ENCODE peak calls at places on chromosomes 5 and 9, in eight cellular contexts. G is GM13976, Y is HepG2, D is BE2C, H is H9, M is fibroblast of mammary gland, F is BJ, Z is hepatocyte. R is an unnamed sample.

GRCh38 chr5:61590473-61590872 is 258.4 kb downstream of the ZSWIM6 start:
- DNase-seq in G (no peak), Y (no peak), D (no peak), H (no peak), M (no peak), F (no peak), Z (no peak), R (no peak)

GRCh38 chr5:107542831-107543231 is 127.9 kb downstream of the EFNA5 start:
- DNase-seq in G (no peak), Y (peak; percentile 2), D (peak; percentile 64), H (no peak), M (peak; percentile 85), F (no peak), Z (peak; percentile 69), R (no peak)

GRCh38 chr9:126874546-126875314 is 14.3 kb downstream of the ZBTB34 start:
- DNase-seq in G (no peak), Y (no peak), D (no peak), H (no peak), M (no peak), F (no peak), Z (no peak), R (no peak)

GRCh38 chr5:3517331-3517730 is 78.3 kb upstream of the IRX1 start:
- DNase-seq in G (no peak), Y (no peak), D (no peak), H (peak; percentile 53), M (no peak), F (no peak), Z (no peak), R (no peak)

GRCh38 chr5:15646351-15646750 is 146.4 kb downstream of the FBXL7 start:
- DNase-seq in G (no peak), Y (no peak), D (no peak), H (no peak), M (peak; percentile 63), F (peak; percentile 39), Z (peak; percentile 4), R (no peak)

GRCh38 chr9:120324996-120325642 is 254.8 kb downstream of the CDK5RAP2 start:
- DNase-seq in G (no peak), Y (no peak), D (peak; percentile 82), H (peak; percentile 77), M (no peak), F (no peak), Z (no peak), R (no peak)

GRCh38 chr5:58490397-58491072 is 700 bp upstream of the GAPT start:
- DNase-seq in G (no peak), Y (no peak), D (no peak), H (no peak), M (no peak), F (no peak), Z (no peak), R (no peak)

GRCh38 chr9:134366223-134367031 is 40.2 kb downstream of the RXRA start:
- DNase-seq in G (no peak), Y (no peak), D (peak; percentile 92), H (no peak), M (peak; percentile 88), F (peak; percentile 63), Z (peak; percentile 88), R (no peak)

GRCh38 chr9:126984969-126985368 is 70.4 kb downstream of the RALGPS1 start:
- DNase-seq in G (no peak), Y (no peak), D (no peak), H (no peak), M (no peak), F (no peak), Z (no peak), R (no peak)

GRCh38 chr5:32362527-32362926 is 49.8 kb upstream of the MTMR12 start:
- DNase-seq in G (no peak), Y (no peak), D (no peak), H (no peak), M (no peak), F (no peak), Z (no peak), R (no peak)

GRCh38 chr9:35114921-35115341 is 731 bp downstream of the ATOSB start:
- DNase-seq in G (peak; percentile 48), Y (no peak), D (peak; percentile 52), H (peak; percentile 52), M (peak; percentile 55), F (no peak), Z (peak; percentile 64), R (peak; percentile 59)

GRCh38 chr9:132673355-132673754 is 3.1 kb downstream of the GTF3C4 start:
- DNase-seq in G (no peak), Y (peak; percentile 64), D (no peak), H (peak; percentile 38), M (peak; percentile 66), F (no peak), Z (peak; percentile 60), R (peak; percentile 17)

GRCh38 chr9:18485691-18486090 is 11.7 kb downstream of the ADAMTSL1 start:
- DNase-seq in G (no peak), Y (no peak), D (no peak), H (no peak), M (peak; percentile 53), F (no peak), Z (no peak), R (no peak)

GRCh38 chr5:59786271-59786805 is 107.2 kb downstream of the PDE4D start:
- DNase-seq in G (no peak), Y (no peak), D (no peak), H (no peak), M (peak; percentile 83), F (peak; percentile 75), Z (peak; percentile 53), R (no peak)

GRCh38 chr5:149677721-149678120 is 52.4 kb upstream of the PPARGC1B start:
- DNase-seq in G (no peak), Y (no peak), D (no peak), H (no peak), M (no peak), F (no peak), Z (no peak), R (no peak)

GRCh38 chr9:118577121-118577520 is 792.1 kb downstream of the BRINP1 start:
- DNase-seq in G (no peak), Y (no peak), D (no peak), H (no peak), M (peak; percentile 70), F (peak; percentile 26), Z (no peak), R (no peak)

GRCh38 chr5:98455660-98456059 is 317.8 kb upstream of the RGMB start:
- DNase-seq in G (no peak), Y (no peak), D (no peak), H (no peak), M (peak; percentile 85), F (no peak), Z (no peak), R (no peak)

GRCh38 chr5:147310059-147310704 is 75.4 kb downstream of the STK32A start:
- DNase-seq in G (no peak), Y (no peak), D (peak; percentile 58), H (peak; percentile 54), M (peak; percentile 65), F (no peak), Z (no peak), R (no peak)

GRCh38 chr5:125659316-125660071 is 763.7 kb upstream of the GRAMD2B start:
- DNase-seq in G (no peak), Y (no peak), D (peak; percentile 70), H (no peak), M (peak; percentile 79), F (peak; percentile 28), Z (no peak), R (no peak)

GRCh38 chr5:63535840-63536602 is 426.2 kb downstream of the HTR1A start:
- DNase-seq in G (no peak), Y (no peak), D (no peak), H (no peak), M (no peak), F (no peak), Z (no peak), R (no peak)

GRCh38 chr9:136599074-136599531 is 53.3 kb upstream of the NOTCH1 start:
- DNase-seq in G (no peak), Y (no peak), D (no peak), H (no peak), M (no peak), F (no peak), Z (no peak), R (no peak)

GRCh38 chr5:134738963-134739661 is 764 bp downstream of the CAMLG start:
- DNase-seq in G (peak; percentile 48), Y (peak; percentile 73), D (peak; percentile 21), H (peak; percentile 55), M (peak; percentile 50), F (no peak), Z (peak; percentile 68), R (peak; percentile 10)
- TF ChIP-seq CTCF in G (peak; percentile 1), Y (peak; percentile 9), D (no peak), H (peak; percentile 30), M (no peak), F (peak; percentile 1), Z (no peak), R (no peak)

GRCh38 chr5:114221807-114222206 is 140.1 kb upstream of the KCNN2 start:
- DNase-seq in G (no peak), Y (no peak), D (no peak), H (no peak), M (no peak), F (no peak), Z (no peak), R (no peak)

GRCh38 chr5:114223866-114224265 is 138.0 kb upstream of the KCNN2 start:
- DNase-seq in G (no peak), Y (peak; percentile 21), D (peak; percentile 19), H (no peak), M (peak; percentile 4), F (no peak), Z (peak; percentile 7), R (peak; percentile 35)
- TF ChIP-seq CTCF in G (no peak), Y (peak; percentile 26), D (peak; percentile 55), H (peak; percentile 67), M (peak; percentile 3), F (no peak), Z (no peak), R (peak; percentile 67)

GRCh38 chr5:53972314-53972713 is 338.1 kb downstream of the ARL15 start:
- DNase-seq in G (no peak), Y (no peak), D (no peak), H (no peak), M (no peak), F (no peak), Z (no peak), R (no peak)
- TF ChIP-seq CTCF in G (no peak), Y (no peak), D (no peak), H (no peak), M (no peak), F (no peak), Z (no peak), R (no peak)

DNA sequence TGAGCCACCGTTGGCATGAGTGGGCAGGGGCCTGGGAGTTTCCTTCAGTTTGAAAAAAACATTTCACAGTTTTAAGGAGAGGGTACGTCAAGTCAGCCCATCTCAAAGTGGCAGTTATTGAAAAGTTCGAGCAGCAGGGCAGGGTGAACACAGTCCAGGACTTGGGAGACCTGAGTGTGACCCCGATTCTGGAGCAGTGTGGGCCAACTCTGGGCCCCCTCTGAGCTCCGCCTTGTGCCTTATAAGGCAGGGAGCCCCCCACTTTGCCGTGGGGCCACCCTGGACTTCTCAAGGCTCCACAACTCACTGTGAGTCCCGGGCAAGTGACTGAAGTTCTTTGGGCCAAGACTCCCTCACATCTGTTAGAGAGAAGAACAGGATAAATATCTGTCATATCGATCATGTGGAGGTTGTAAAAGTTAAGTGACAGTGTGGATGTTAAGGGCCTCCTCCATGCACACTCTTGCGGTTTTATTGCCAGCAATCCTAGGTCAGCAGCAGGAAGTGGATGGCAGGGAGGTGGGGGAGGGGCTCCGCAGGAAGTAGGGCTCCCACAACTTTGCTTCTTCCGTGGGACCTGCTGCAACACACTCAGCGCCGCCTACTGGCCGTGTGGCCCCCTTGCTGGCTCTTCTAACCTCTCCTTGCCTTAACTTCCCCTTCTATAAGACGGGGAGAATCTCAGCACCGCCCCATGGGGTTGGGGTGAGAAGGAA is 38.4 kb downstream of the HRH2 start:
- DNase-seq in G (peak; percentile 70), Y (no peak), D (peak; percentile 44), H (peak; percentile 85), M (no peak), F (no peak), Z (peak; percentile 84), R (peak; percentile 70)
- TF ChIP-seq CTCF in G (peak; percentile 31), Y (peak; percentile 54), D (peak; percentile 58), H (peak; percentile 94), M (no peak), F (no peak), Z (peak; percentile 54), R (peak; percentile 50)

R was measured in endothelial cell.